ENCODE peak calls at places on chromosome 15, in seven cellular contexts. One of them, this sample, is unnamed.

GRCh38 chr15:39301589-39301999 is 279.3 kb upstream of the THBS1 start:
- DNase-seq in BJ: peak
- DNase-seq in erythroblast: no peak
- DNase-seq in spleen: no peak
- DNase-seq in substantia nigra: no peak
- DNase-seq in activated T-cell treated with anti-CD3 and anti-CD28 coated beads for 24 hours: no peak
- DNase-seq in GM10248: no peak
- DNase-seq in this sample: no peak

GRCh38 chr15:84762840-84763572 is 14.6 kb downstream of the ZNF592 start:
- DNase-seq in activated T-cell treated with anti-CD3 and anti-CD28 coated beads for 24 hours: no peak
- DNase-seq in spleen: no peak
- DNase-seq in GM10248: no peak
- DNase-seq in erythroblast: no peak
- DNase-seq in substantia nigra: no peak
- DNase-seq in BJ: no peak
- DNase-seq in this sample: no peak

GRCh38 chr15:69468241-69469121 is 15.9 kb downstream of the RPLP1 start:
- DNase-seq in BJ: no peak
- DNase-seq in GM10248: peak
- DNase-seq in activated T-cell treated with anti-CD3 and anti-CD28 coated beads for 24 hours: peak
- DNase-seq in erythroblast: no peak
- DNase-seq in spleen: no peak
- DNase-seq in substantia nigra: no peak
- DNase-seq in this sample: no peak

GRCh38 chr15:101123222-101123910 is 128.5 kb downstream of the CHSY1 start:
- DNase-seq in GM10248: no peak
- DNase-seq in activated T-cell treated with anti-CD3 and anti-CD28 coated beads for 24 hours: no peak
- DNase-seq in erythroblast: no peak
- DNase-seq in spleen: peak
- DNase-seq in BJ: no peak
- DNase-seq in substantia nigra: no peak
- DNase-seq in this sample: no peak

GRCh38 chr15:84807228-84807627 is 9.9 kb upstream of the ALPK3 start:
- DNase-seq in erythroblast: no peak
- DNase-seq in activated T-cell treated with anti-CD3 and anti-CD28 coated beads for 24 hours: no peak
- DNase-seq in BJ: no peak
- DNase-seq in GM10248: no peak
- DNase-seq in substantia nigra: no peak
- DNase-seq in spleen: no peak
- DNase-seq in this sample: no peak

GRCh38 chr15:76994971-76995945 is at the start of gene PSTPIP1:
- DNase-seq in BJ: no peak
- DNase-seq in GM10248: peak
- DNase-seq in substantia nigra: peak
- DNase-seq in erythroblast: no peak
- DNase-seq in spleen: peak
- DNase-seq in activated T-cell treated with anti-CD3 and anti-CD28 coated beads for 24 hours: peak
- DNase-seq in this sample: no peak

GRCh38 chr15:81155375-81156218 is 21.5 kb downstream of the CFAP161 start:
- DNase-seq in spleen: no peak
- DNase-seq in BJ: no peak
- DNase-seq in substantia nigra: no peak
- DNase-seq in GM10248: peak
- DNase-seq in erythroblast: peak
- DNase-seq in activated T-cell treated with anti-CD3 and anti-CD28 coated beads for 24 hours: no peak
- DNase-seq in this sample: peak

GRCh38 chr15:63712828-63713520 is 115.8 kb downstream of the FBXL22 start:
- DNase-seq in BJ: no peak
- DNase-seq in erythroblast: no peak
- DNase-seq in spleen: no peak
- DNase-seq in GM10248: peak
- DNase-seq in substantia nigra: no peak
- DNase-seq in activated T-cell treated with anti-CD3 and anti-CD28 coated beads for 24 hours: no peak
- DNase-seq in this sample: no peak

GRCh38 chr15:35281515-35281914 is 196.4 kb upstream of the NANOGP8 start:
- DNase-seq in substantia nigra: no peak
- DNase-seq in activated T-cell treated with anti-CD3 and anti-CD28 coated beads for 24 hours: no peak
- DNase-seq in erythroblast: no peak
- DNase-seq in spleen: no peak
- DNase-seq in BJ: peak
- DNase-seq in GM10248: no peak
- DNase-seq in this sample: no peak

GRCh38 chr15:86879250-86880229 is 799.9 kb downstream of the AGBL1 start:
- DNase-seq in BJ: no peak
- DNase-seq in erythroblast: no peak
- DNase-seq in activated T-cell treated with anti-CD3 and anti-CD28 coated beads for 24 hours: no peak
- DNase-seq in substantia nigra: no peak
- DNase-seq in GM10248: no peak
- DNase-seq in spleen: no peak
- DNase-seq in this sample: no peak

GRCh38 chr15:28918141-28918983 is 32.6 kb downstream of the APBA2 start:
- DNase-seq in activated T-cell treated with anti-CD3 and anti-CD28 coated beads for 24 hours: no peak
- DNase-seq in substantia nigra: no peak
- DNase-seq in BJ: no peak
- DNase-seq in GM10248: no peak
- DNase-seq in erythroblast: peak
- DNase-seq in spleen: peak
- DNase-seq in this sample: no peak

GRCh38 chr15:37873336-37873735 is 61.1 kb upstream of the TMCO5A start:
- DNase-seq in spleen: no peak
- DNase-seq in activated T-cell treated with anti-CD3 and anti-CD28 coated beads for 24 hours: no peak
- DNase-seq in substantia nigra: no peak
- DNase-seq in BJ: no peak
- DNase-seq in erythroblast: no peak
- DNase-seq in GM10248: no peak
- DNase-seq in this sample: no peak

GRCh38 chr15:39642011-39642640 is 61.2 kb downstream of the THBS1 start:
- DNase-seq in spleen: no peak
- DNase-seq in erythroblast: no peak
- DNase-seq in activated T-cell treated with anti-CD3 and anti-CD28 coated beads for 24 hours: no peak
- DNase-seq in substantia nigra: no peak
- DNase-seq in BJ: peak
- DNase-seq in GM10248: no peak
- DNase-seq in this sample: no peak

GRCh38 chr15:40695469-40695910 is 516 bp downstream of the RAD51 start:
- DNase-seq in spleen: no peak
- DNase-seq in erythroblast: peak
- DNase-seq in substantia nigra: no peak
- DNase-seq in BJ: no peak
- DNase-seq in activated T-cell treated with anti-CD3 and anti-CD28 coated beads for 24 hours: no peak
- DNase-seq in GM10248: peak
- DNase-seq in this sample: no peak

GRCh38 chr15:66698318-66698961 is 3.6 kb upstream of the SMAD6 start:
- DNase-seq in activated T-cell treated with anti-CD3 and anti-CD28 coated beads for 24 hours: no peak
- DNase-seq in BJ: no peak
- DNase-seq in substantia nigra: peak
- DNase-seq in GM10248: no peak
- DNase-seq in erythroblast: peak
- DNase-seq in spleen: no peak
- DNase-seq in this sample: no peak

GRCh38 chr15:68983821-68984517 is 30.5 kb upstream of the NOX5 start:
- DNase-seq in activated T-cell treated with anti-CD3 and anti-CD28 coated beads for 24 hours: no peak
- DNase-seq in GM10248: no peak
- DNase-seq in spleen: no peak
- DNase-seq in BJ: no peak
- DNase-seq in erythroblast: peak
- DNase-seq in substantia nigra: no peak
- DNase-seq in this sample: no peak

GRCh38 chr15:38707802-38708671 is 143.4 kb upstream of the RASGRP1 start:
- DNase-seq in activated T-cell treated with anti-CD3 and anti-CD28 coated beads for 24 hours: no peak
- DNase-seq in BJ: no peak
- DNase-seq in substantia nigra: no peak
- DNase-seq in GM10248: peak
- DNase-seq in erythroblast: peak
- DNase-seq in spleen: no peak
- DNase-seq in this sample: no peak

GRCh38 chr15:86275361-86275760 is 195.7 kb downstream of the AGBL1 start:
- DNase-seq in erythroblast: no peak
- DNase-seq in GM10248: no peak
- DNase-seq in BJ: no peak
- DNase-seq in spleen: no peak
- DNase-seq in activated T-cell treated with anti-CD3 and anti-CD28 coated beads for 24 hours: no peak
- DNase-seq in substantia nigra: no peak
- DNase-seq in this sample: no peak

GRCh38 chr15:30906366-30906765 is 2.7 kb downstream of the FAN1 start:
- DNase-seq in activated T-cell treated with anti-CD3 and anti-CD28 coated beads for 24 hours: no peak
- DNase-seq in GM10248: no peak
- DNase-seq in BJ: no peak
- DNase-seq in spleen: no peak
- DNase-seq in erythroblast: no peak
- DNase-seq in substantia nigra: no peak
- DNase-seq in this sample: no peak

GRCh38 chr15:77991029-77991406 is 86.5 kb downstream of the TBC1D2B start:
- DNase-seq in spleen: peak
- DNase-seq in substantia nigra: no peak
- DNase-seq in erythroblast: no peak
- DNase-seq in BJ: no peak
- DNase-seq in activated T-cell treated with anti-CD3 and anti-CD28 coated beads for 24 hours: no peak
- DNase-seq in GM10248: no peak
- DNase-seq in this sample: no peak